ENCODE peak calls at places on chromosomes 3 and 15, in five cellular contexts. Y is activated T-helper 1 cell treated with Interleukin-2 at 50 U/mL for 16 hours, C is progenitor cell of endocrine pancreas, H is WTC11, Q is left lung. R is an unnamed sample.

GRCh38 chr3:42764115-42764514 is 8.9 kb downstream of the CCDC13 start:
- DNase-seq in H (no peak), Y (no peak), Q (no peak), C (no peak), R (no peak)

GRCh38 chr3:186476044-186476468 is 68.1 kb downstream of the CRYGS start:
- DNase-seq in H (no peak), Y (no peak), C (no peak), Q (no peak), R (no peak)

GRCh38 chr15:59373215-59373614 is 544 bp upstream of the MYO1E start:
- DNase-seq in C (no peak), Q (no peak), Y (no peak), H (no peak), R (no peak)

GRCh38 chr3:139762307-139762706 is 84.5 kb upstream of the NMNAT3 start:
- DNase-seq in H (no peak), C (no peak), Y (no peak), Q (no peak), R (no peak)

GRCh38 chr3:38343797-38344594 is 2.6 kb upstream of the XYLB start:
- DNase-seq in Q (no peak), H (no peak), Y (no peak), C (no peak), R (no peak)

GRCh38 chr3:71129611-71130515 is 453.7 kb downstream of the FOXP1 start:
- DNase-seq in C (no peak), H (no peak), Q (no peak), Y (no peak), R (no peak)

GRCh38 chr3:161556533-161556932 is 59.9 kb downstream of the OTOL1 start:
- DNase-seq in Q (no peak), C (no peak), Y (no peak), H (no peak), R (no peak)

GRCh38 chr15:48940508-48940907 is 23.2 kb downstream of the SHC4 start:
- DNase-seq in Q (no peak), C (no peak), Y (no peak), H (no peak), R (no peak)

GRCh38 chr15:69648215-69648614 is 195.6 kb downstream of the RPLP1 start:
- DNase-seq in Y (no peak), Q (no peak), C (no peak), H (peak), R (no peak)

GRCh38 chr3:51559266-51559907 is 20.9 kb downstream of the RAD54L2 start:
- DNase-seq in Y (no peak), H (no peak), Q (no peak), C (no peak), R (no peak)

GRCh38 chr15:25439456-25439836 is 622 bp upstream of the UBE3A start:
- DNase-seq in C (no peak), H (no peak), Y (peak), Q (no peak), R (peak)

GRCh38 chr3:136750209-136750921 is 1.8 kb downstream of the STAG1 start:
- DNase-seq in H (no peak), C (no peak), Y (no peak), Q (no peak), R (no peak)

GRCh38 chr3:147215660-147216059 is 190.7 kb downstream of the ZIC4 start:
- DNase-seq in H (no peak), Q (no peak), C (no peak), Y (no peak), R (no peak)

GRCh38 chr3:36944012-36944640 is 728 bp downstream of the TRANK1 start:
- DNase-seq in H (peak), Q (peak), Y (peak), C (peak), R (peak)

GRCh38 chr3:39917060-39917773 is 107.8 kb downstream of the MYRIP start:
- DNase-seq in Q (no peak), H (no peak), C (no peak), Y (no peak), R (no peak)

GRCh38 chr3:151625057-151625456 is 108.7 kb upstream of the AADACL2 start:
- DNase-seq in C (no peak), Y (no peak), Q (no peak), H (no peak), R (no peak)

GRCh38 chr15:48905216-48905615 is 27.3 kb downstream of the EID1 start:
- DNase-seq in Y (no peak), C (no peak), H (no peak), Q (no peak), R (no peak)

GRCh38 chr3:171348121-171348520 is 112.1 kb downstream of the TNIK start:
- DNase-seq in H (no peak), Q (no peak), Y (no peak), C (no peak), R (no peak)

GRCh38 chr15:33242669-33243191 is 48.2 kb upstream of the FMN1 start:
- DNase-seq in C (no peak), H (no peak), Y (no peak), Q (no peak), R (peak)

GRCh38 chr3:176906046-176906905 is 291.0 kb downstream of the TBL1XR1 start:
- DNase-seq in Y (no peak), Q (no peak), C (no peak), H (no peak), R (no peak)

GRCh38 chr15:90479656-90480055 is 50.1 kb upstream of the CRTC3 start:
- DNase-seq in C (no peak), Q (no peak), H (no peak), Y (no peak), R (peak)

GRCh38 chr3:195246608-195247007 is 24.4 kb downstream of the XXYLT1 start:
- DNase-seq in C (no peak), Q (peak), Y (no peak), H (no peak), R (no peak)

GRCh38 chr3:168034152-168034928 is 61.4 kb downstream of the GOLIM4 start:
- DNase-seq in Q (no peak), C (no peak), Y (no peak), H (no peak), R (no peak)

GRCh38 chr15:75776075-75776443 is 63.4 kb upstream of the CSPG4 start:
- DNase-seq in C (no peak), H (peak), Q (no peak), Y (no peak), R (no peak)

R was measured in T47D.